ENCODE peak calls at places on chromosomes 7 and 10, in five cellular contexts. One of them, this sample, is unnamed.

GRCh38 chr7:157054927-157055326 is 44.5 kb upstream of the MNX1 start:
- DNase-seq in effector CD4-positive, alpha-beta T cell: no peak
- DNase-seq in memory B cell: no peak
- DNase-seq in stimulated activated CD4-positive, alpha-beta T cell treated with anti-CD3 and anti-CD28 coated beads, Interleukin-2, amount 100 ng/mL, for 48 hours: no peak
- DNase-seq in activated naive CD4-positive, alpha-beta T cell: no peak
- DNase-seq in this sample: no peak

GRCh38 chr10:110408203-110408871 is 89.4 kb upstream of the DUSP5 start:
- DNase-seq in effector CD4-positive, alpha-beta T cell: no peak
- DNase-seq in memory B cell: no peak
- DNase-seq in stimulated activated CD4-positive, alpha-beta T cell treated with anti-CD3 and anti-CD28 coated beads, Interleukin-2, amount 100 ng/mL, for 48 hours: no peak
- DNase-seq in activated naive CD4-positive, alpha-beta T cell: no peak
- DNase-seq in this sample: peak

GRCh38 chr10:101092742-101093386 is 31.1 kb downstream of the KAZALD1 start:
- DNase-seq in effector CD4-positive, alpha-beta T cell: no peak
- DNase-seq in memory B cell: no peak
- DNase-seq in stimulated activated CD4-positive, alpha-beta T cell treated with anti-CD3 and anti-CD28 coated beads, Interleukin-2, amount 100 ng/mL, for 48 hours: no peak
- DNase-seq in activated naive CD4-positive, alpha-beta T cell: no peak
- DNase-seq in this sample: no peak

GRCh38 chr7:129433823-129434171 is 435 bp upstream of the STRIP2 start:
- DNase-seq in effector CD4-positive, alpha-beta T cell: no peak
- DNase-seq in memory B cell: peak
- DNase-seq in stimulated activated CD4-positive, alpha-beta T cell treated with anti-CD3 and anti-CD28 coated beads, Interleukin-2, amount 100 ng/mL, for 48 hours: no peak
- DNase-seq in activated naive CD4-positive, alpha-beta T cell: no peak
- DNase-seq in this sample: no peak

GRCh38 chr10:17673517-17674051 is 29.6 kb downstream of the STAM start:
- DNase-seq in effector CD4-positive, alpha-beta T cell: no peak
- DNase-seq in memory B cell: no peak
- DNase-seq in stimulated activated CD4-positive, alpha-beta T cell treated with anti-CD3 and anti-CD28 coated beads, Interleukin-2, amount 100 ng/mL, for 48 hours: no peak
- DNase-seq in activated naive CD4-positive, alpha-beta T cell: no peak
- DNase-seq in this sample: no peak

GRCh38 chr10:86392723-86393094 is 26.1 kb upstream of the GRID1 start:
- DNase-seq in effector CD4-positive, alpha-beta T cell: no peak
- DNase-seq in memory B cell: no peak
- DNase-seq in stimulated activated CD4-positive, alpha-beta T cell treated with anti-CD3 and anti-CD28 coated beads, Interleukin-2, amount 100 ng/mL, for 48 hours: no peak
- DNase-seq in activated naive CD4-positive, alpha-beta T cell: no peak
- DNase-seq in this sample: no peak

GRCh38 chr10:48364659-48365405 is 58.4 kb downstream of the MAPK8 start:
- DNase-seq in effector CD4-positive, alpha-beta T cell: no peak
- DNase-seq in memory B cell: no peak
- DNase-seq in stimulated activated CD4-positive, alpha-beta T cell treated with anti-CD3 and anti-CD28 coated beads, Interleukin-2, amount 100 ng/mL, for 48 hours: no peak
- DNase-seq in activated naive CD4-positive, alpha-beta T cell: no peak
- DNase-seq in this sample: no peak

GRCh38 chr7:91034459-91035368 is 229.5 kb upstream of the FZD1 start:
- DNase-seq in effector CD4-positive, alpha-beta T cell: no peak
- DNase-seq in memory B cell: peak
- DNase-seq in stimulated activated CD4-positive, alpha-beta T cell treated with anti-CD3 and anti-CD28 coated beads, Interleukin-2, amount 100 ng/mL, for 48 hours: peak
- DNase-seq in activated naive CD4-positive, alpha-beta T cell: no peak
- DNase-seq in this sample: no peak

GRCh38 chr7:131231381-131232220 is 96.1 kb upstream of the MKLN1 start:
- DNase-seq in effector CD4-positive, alpha-beta T cell: peak
- DNase-seq in memory B cell: peak
- DNase-seq in stimulated activated CD4-positive, alpha-beta T cell treated with anti-CD3 and anti-CD28 coated beads, Interleukin-2, amount 100 ng/mL, for 48 hours: peak
- DNase-seq in activated naive CD4-positive, alpha-beta T cell: peak
- DNase-seq in this sample: no peak

GRCh38 chr10:18140957-18141888 is 999 bp downstream of the CACNB2 start:
- DNase-seq in effector CD4-positive, alpha-beta T cell: no peak
- DNase-seq in memory B cell: no peak
- DNase-seq in stimulated activated CD4-positive, alpha-beta T cell treated with anti-CD3 and anti-CD28 coated beads, Interleukin-2, amount 100 ng/mL, for 48 hours: no peak
- DNase-seq in activated naive CD4-positive, alpha-beta T cell: no peak
- DNase-seq in this sample: no peak

GRCh38 chr7:79504607-79505389 is 51.3 kb upstream of the MAGI2 start:
- DNase-seq in effector CD4-positive, alpha-beta T cell: no peak
- DNase-seq in memory B cell: no peak
- DNase-seq in stimulated activated CD4-positive, alpha-beta T cell treated with anti-CD3 and anti-CD28 coated beads, Interleukin-2, amount 100 ng/mL, for 48 hours: no peak
- DNase-seq in activated naive CD4-positive, alpha-beta T cell: no peak
- DNase-seq in this sample: no peak

GRCh38 chr7:78052112-78052511 is 253.5 kb downstream of the PHTF2 start:
- DNase-seq in effector CD4-positive, alpha-beta T cell: no peak
- DNase-seq in memory B cell: no peak
- DNase-seq in stimulated activated CD4-positive, alpha-beta T cell treated with anti-CD3 and anti-CD28 coated beads, Interleukin-2, amount 100 ng/mL, for 48 hours: no peak
- DNase-seq in activated naive CD4-positive, alpha-beta T cell: no peak
- DNase-seq in this sample: no peak

This sample was measured in breast epithelium.